ENCODE peak calls at places on chromosomes 12 and 14, in nine cellular contexts. One of them, this sample, is unnamed.

GRCh38 chr12:111558107-111558376 is 41.1 kb downstream of the ATXN2 start:
- DNase-seq in HFF-Myc: no peak
- DNase-seq in OCI-LY7: no peak
- DNase-seq in lower lobe of right lung: no peak
- DNase-seq in A549: no peak
- DNase-seq in astrocyte of the cerebellum: peak
- DNase-seq in transverse colon: no peak
- DNase-seq in foreskin fibroblast: no peak
- DNase-seq in Peyer's patch: no peak
- DNase-seq in this sample: no peak

GRCh38 chr12:4224211-4224878 is 49.2 kb upstream of the CCND2 start:
- DNase-seq in lower lobe of right lung: no peak
- DNase-seq in transverse colon: no peak
- DNase-seq in astrocyte of the cerebellum: no peak
- DNase-seq in OCI-LY7: no peak
- DNase-seq in Peyer's patch: no peak
- DNase-seq in foreskin fibroblast: no peak
- DNase-seq in HFF-Myc: no peak
- DNase-seq in A549: no peak
- DNase-seq in this sample: no peak

GRCh38 chr12:2034633-2035420 is 18.0 kb upstream of the CACNA1C start:
- DNase-seq in A549: peak
- DNase-seq in foreskin fibroblast: peak
- DNase-seq in astrocyte of the cerebellum: peak
- DNase-seq in OCI-LY7: peak
- DNase-seq in HFF-Myc: no peak
- DNase-seq in Peyer's patch: peak
- DNase-seq in transverse colon: peak
- DNase-seq in lower lobe of right lung: peak
- DNase-seq in this sample: peak

GRCh38 chr14:78595797-78596196 is 425.6 kb downstream of the NRXN3 start:
- DNase-seq in Peyer's patch: no peak
- DNase-seq in HFF-Myc: no peak
- DNase-seq in A549: peak
- DNase-seq in foreskin fibroblast: peak
- DNase-seq in astrocyte of the cerebellum: no peak
- DNase-seq in OCI-LY7: no peak
- DNase-seq in transverse colon: no peak
- DNase-seq in lower lobe of right lung: no peak
- DNase-seq in this sample: no peak

GRCh38 chr14:104871656-104872468 is 6.8 kb downstream of the CEP170B start:
- DNase-seq in HFF-Myc: no peak
- DNase-seq in transverse colon: no peak
- DNase-seq in OCI-LY7: no peak
- DNase-seq in foreskin fibroblast: no peak
- DNase-seq in Peyer's patch: no peak
- DNase-seq in lower lobe of right lung: peak
- DNase-seq in A549: no peak
- DNase-seq in astrocyte of the cerebellum: no peak
- DNase-seq in this sample: no peak

GRCh38 chr14:34021096-34021495 is 70.2 kb upstream of the EGLN3 start:
- DNase-seq in astrocyte of the cerebellum: no peak
- DNase-seq in transverse colon: no peak
- DNase-seq in OCI-LY7: no peak
- DNase-seq in lower lobe of right lung: no peak
- DNase-seq in foreskin fibroblast: no peak
- DNase-seq in Peyer's patch: no peak
- DNase-seq in HFF-Myc: no peak
- DNase-seq in A549: no peak
- DNase-seq in this sample: no peak

GRCh38 chr12:88400302-88400701 is 180.0 kb downstream of the KITLG start:
- DNase-seq in OCI-LY7: no peak
- DNase-seq in A549: no peak
- DNase-seq in transverse colon: no peak
- DNase-seq in lower lobe of right lung: no peak
- DNase-seq in HFF-Myc: no peak
- DNase-seq in foreskin fibroblast: no peak
- DNase-seq in Peyer's patch: no peak
- DNase-seq in astrocyte of the cerebellum: no peak
- DNase-seq in this sample: no peak

GRCh38 chr12:24396266-24396665 is 446.8 kb upstream of the SOX5 start:
- DNase-seq in HFF-Myc: no peak
- DNase-seq in lower lobe of right lung: no peak
- DNase-seq in OCI-LY7: no peak
- DNase-seq in transverse colon: no peak
- DNase-seq in astrocyte of the cerebellum: no peak
- DNase-seq in A549: no peak
- DNase-seq in Peyer's patch: no peak
- DNase-seq in foreskin fibroblast: no peak
- DNase-seq in this sample: no peak

GRCh38 chr12:107779077-107779840 is 4.8 kb downstream of the ASCL4 start:
- DNase-seq in A549: no peak
- DNase-seq in foreskin fibroblast: no peak
- DNase-seq in HFF-Myc: no peak
- DNase-seq in transverse colon: no peak
- DNase-seq in astrocyte of the cerebellum: no peak
- DNase-seq in OCI-LY7: peak
- DNase-seq in Peyer's patch: no peak
- DNase-seq in lower lobe of right lung: no peak
- DNase-seq in this sample: no peak

GRCh38 chr12:28909291-28909690 is 239.8 kb upstream of the FAR2 start:
- DNase-seq in lower lobe of right lung: no peak
- DNase-seq in astrocyte of the cerebellum: no peak
- DNase-seq in A549: no peak
- DNase-seq in HFF-Myc: no peak
- DNase-seq in transverse colon: no peak
- DNase-seq in Peyer's patch: no peak
- DNase-seq in OCI-LY7: no peak
- DNase-seq in foreskin fibroblast: peak
- DNase-seq in this sample: peak

GRCh38 chr14:51444381-51445000 is 204.4 kb downstream of the TMX1 start:
- DNase-seq in transverse colon: no peak
- DNase-seq in OCI-LY7: no peak
- DNase-seq in A549: no peak
- DNase-seq in foreskin fibroblast: no peak
- DNase-seq in lower lobe of right lung: no peak
- DNase-seq in HFF-Myc: no peak
- DNase-seq in Peyer's patch: no peak
- DNase-seq in astrocyte of the cerebellum: no peak
- DNase-seq in this sample: no peak

GRCh38 chr14:24139272-24139934 is 2.0 kb downstream of the EMC9 start:
- DNase-seq in HFF-Myc: no peak
- DNase-seq in lower lobe of right lung: no peak
- DNase-seq in foreskin fibroblast: no peak
- DNase-seq in Peyer's patch: no peak
- DNase-seq in astrocyte of the cerebellum: no peak
- DNase-seq in A549: peak
- DNase-seq in transverse colon: no peak
- DNase-seq in OCI-LY7: no peak
- DNase-seq in this sample: no peak

GRCh38 chr14:99840265-99840664 is 47.1 kb downstream of the EML1 start:
- DNase-seq in Peyer's patch: no peak
- DNase-seq in lower lobe of right lung: no peak
- DNase-seq in HFF-Myc: no peak
- DNase-seq in astrocyte of the cerebellum: no peak
- DNase-seq in A549: no peak
- DNase-seq in OCI-LY7: no peak
- DNase-seq in foreskin fibroblast: no peak
- DNase-seq in transverse colon: no peak
- DNase-seq in this sample: no peak

GRCh38 chr14:63533474-63533873 is 9.7 kb downstream of the PPP2R5E start:
- DNase-seq in A549: no peak
- DNase-seq in HFF-Myc: no peak
- DNase-seq in OCI-LY7: no peak
- DNase-seq in astrocyte of the cerebellum: no peak
- DNase-seq in Peyer's patch: no peak
- DNase-seq in lower lobe of right lung: no peak
- DNase-seq in foreskin fibroblast: no peak
- DNase-seq in transverse colon: no peak
- DNase-seq in this sample: no peak

DNA sequence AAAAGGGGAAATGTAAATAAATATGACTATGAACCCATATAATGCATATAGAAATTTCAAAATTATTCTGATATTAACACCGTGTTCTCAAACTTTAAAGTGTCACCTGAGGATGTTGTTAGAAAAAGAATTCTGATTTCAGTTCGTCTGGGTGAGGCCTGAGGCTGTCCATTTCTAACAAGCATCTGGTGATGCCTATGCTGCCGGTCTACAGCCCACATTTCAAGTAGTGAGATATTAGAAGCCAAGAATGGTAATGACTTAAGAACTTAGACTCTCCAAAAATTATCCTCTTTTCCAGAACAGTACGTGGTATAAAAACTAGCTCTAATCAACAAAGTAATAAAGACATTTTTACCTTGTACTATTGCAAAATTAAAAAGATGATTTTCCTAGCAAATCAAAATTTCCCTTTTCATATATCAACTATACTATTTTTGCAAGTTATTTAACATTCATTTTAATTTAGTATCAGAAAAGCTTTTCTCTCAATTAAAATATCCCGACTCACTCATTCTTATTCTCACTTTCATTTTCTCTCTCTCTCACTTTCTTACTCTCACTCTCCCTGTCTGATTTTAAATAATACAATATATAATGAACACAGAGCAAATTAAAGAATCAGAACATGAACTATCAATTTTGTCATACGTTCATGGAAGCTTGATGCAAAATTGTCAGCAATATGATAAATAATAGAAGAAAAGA is 35.0 kb downstream of the PIK3C2G start:
- DNase-seq in lower lobe of right lung: no peak
- DNase-seq in foreskin fibroblast: peak
- DNase-seq in astrocyte of the cerebellum: no peak
- DNase-seq in Peyer's patch: no peak
- DNase-seq in OCI-LY7: no peak
- DNase-seq in transverse colon: no peak
- DNase-seq in A549: no peak
- DNase-seq in HFF-Myc: no peak
- DNase-seq in this sample: peak
- H3K4me3 ChIP-seq in lower lobe of right lung: peak
- H3K4me3 ChIP-seq in foreskin fibroblast: peak
- H3K4me3 ChIP-seq in astrocyte of the cerebellum: no peak
- H3K4me3 ChIP-seq in Peyer's patch: peak
- H3K4me3 ChIP-seq in OCI-LY7: no peak
- H3K4me3 ChIP-seq in transverse colon: peak
- H3K4me3 ChIP-seq in A549: peak
- H3K4me3 ChIP-seq in HFF-Myc: no peak
- H3K4me3 ChIP-seq in this sample: no peak

GRCh38 chr12:46374286-46374685 is 1.7 kb upstream of the SLC38A2 start:
- DNase-seq in Peyer's patch: no peak
- DNase-seq in HFF-Myc: no peak
- DNase-seq in transverse colon: no peak
- DNase-seq in astrocyte of the cerebellum: no peak
- DNase-seq in A549: no peak
- DNase-seq in foreskin fibroblast: no peak
- DNase-seq in lower lobe of right lung: no peak
- DNase-seq in OCI-LY7: no peak
- DNase-seq in this sample: no peak
- H3K4me3 ChIP-seq in Peyer's patch: no peak
- H3K4me3 ChIP-seq in HFF-Myc: no peak
- H3K4me3 ChIP-seq in transverse colon: no peak
- H3K4me3 ChIP-seq in astrocyte of the cerebellum: no peak
- H3K4me3 ChIP-seq in A549: no peak
- H3K4me3 ChIP-seq in foreskin fibroblast: no peak
- H3K4me3 ChIP-seq in lower lobe of right lung: no peak
- H3K4me3 ChIP-seq in OCI-LY7: no peak
- H3K4me3 ChIP-seq in this sample: no peak

GRCh38 chr12:52950553-52950952 is 1.6 kb downstream of the KRT18 start:
- DNase-seq in lower lobe of right lung: no peak
- DNase-seq in foreskin fibroblast: no peak
- DNase-seq in A549: peak
- DNase-seq in HFF-Myc: no peak
- DNase-seq in transverse colon: no peak
- DNase-seq in Peyer's patch: no peak
- DNase-seq in astrocyte of the cerebellum: no peak
- DNase-seq in OCI-LY7: no peak
- DNase-seq in this sample: no peak

GRCh38 chr12:52951126-52951525 is 2.2 kb downstream of the KRT18 start:
- DNase-seq in OCI-LY7: no peak
- DNase-seq in A549: no peak
- DNase-seq in HFF-Myc: no peak
- DNase-seq in foreskin fibroblast: no peak
- DNase-seq in astrocyte of the cerebellum: no peak
- DNase-seq in Peyer's patch: no peak
- DNase-seq in lower lobe of right lung: no peak
- DNase-seq in transverse colon: no peak
- DNase-seq in this sample: no peak

GRCh38 chr12:52953181-52953841 is 4.4 kb downstream of the KRT18 start:
- DNase-seq in foreskin fibroblast: no peak
- DNase-seq in transverse colon: no peak
- DNase-seq in HFF-Myc: no peak
- DNase-seq in OCI-LY7: no peak
- DNase-seq in astrocyte of the cerebellum: no peak
- DNase-seq in lower lobe of right lung: no peak
- DNase-seq in A549: peak
- DNase-seq in Peyer's patch: no peak
- DNase-seq in this sample: no peak

GRCh38 chr12:52951640-52952039 is 2.7 kb downstream of the KRT18 start:
- DNase-seq in foreskin fibroblast: no peak
- DNase-seq in Peyer's patch: no peak
- DNase-seq in HFF-Myc: no peak
- DNase-seq in OCI-LY7: no peak
- DNase-seq in A549: no peak
- DNase-seq in astrocyte of the cerebellum: no peak
- DNase-seq in lower lobe of right lung: no peak
- DNase-seq in transverse colon: no peak
- DNase-seq in this sample: no peak

DNA sequence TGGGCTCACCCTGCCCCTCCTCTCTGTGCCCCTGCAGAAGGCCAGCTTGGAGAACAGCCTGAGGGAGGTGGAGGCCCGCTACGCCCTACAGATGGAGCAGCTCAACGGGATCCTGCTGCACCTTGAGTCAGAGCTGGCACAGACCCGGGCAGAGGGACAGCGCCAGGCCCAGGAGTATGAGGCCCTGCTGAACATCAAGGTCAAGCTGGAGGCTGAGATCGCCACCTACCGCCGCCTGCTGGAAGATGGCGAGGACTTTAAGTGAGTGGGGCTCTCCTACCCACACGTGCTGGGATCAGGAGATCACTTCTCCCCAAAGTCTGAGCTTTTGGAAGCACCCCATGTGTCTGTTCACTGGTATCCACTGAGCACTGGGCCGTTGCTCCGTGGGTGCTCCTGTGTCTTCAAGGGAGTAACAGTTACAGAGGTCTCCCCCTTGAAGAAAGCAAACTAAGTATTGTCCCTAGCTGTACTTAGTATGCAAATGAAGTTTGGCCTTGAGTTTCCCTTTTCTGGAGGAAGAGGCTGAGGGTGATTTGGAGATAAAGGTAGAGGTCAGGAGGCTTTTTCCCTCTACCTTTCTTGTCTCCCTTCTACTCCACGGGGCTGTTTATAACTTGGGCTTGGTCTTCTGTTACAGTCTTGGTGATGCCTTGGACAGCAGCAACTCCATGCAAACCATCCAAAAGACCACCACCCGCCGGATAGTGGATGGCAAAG is 3.3 kb downstream of the KRT18 start:
- DNase-seq in lower lobe of right lung: peak
- DNase-seq in transverse colon: peak
- DNase-seq in A549: peak
- DNase-seq in foreskin fibroblast: no peak
- DNase-seq in HFF-Myc: no peak
- DNase-seq in Peyer's patch: no peak
- DNase-seq in OCI-LY7: no peak
- DNase-seq in astrocyte of the cerebellum: no peak
- DNase-seq in this sample: peak
- H3K4me3 ChIP-seq in lower lobe of right lung: peak
- H3K4me3 ChIP-seq in transverse colon: no peak
- H3K4me3 ChIP-seq in A549: peak
- H3K4me3 ChIP-seq in foreskin fibroblast: no peak
- H3K4me3 ChIP-seq in HFF-Myc: no peak
- H3K4me3 ChIP-seq in Peyer's patch: no peak
- H3K4me3 ChIP-seq in OCI-LY7: no peak
- H3K4me3 ChIP-seq in astrocyte of the cerebellum: no peak
- H3K4me3 ChIP-seq in this sample: peak

GRCh38 chr12:64796205-64796845 is 28.1 kb upstream of the TBC1D30 start:
- DNase-seq in Peyer's patch: no peak
- DNase-seq in foreskin fibroblast: peak
- DNase-seq in lower lobe of right lung: no peak
- DNase-seq in A549: peak
- DNase-seq in transverse colon: peak
- DNase-seq in HFF-Myc: peak
- DNase-seq in OCI-LY7: peak
- DNase-seq in astrocyte of the cerebellum: peak
- DNase-seq in this sample: peak
- H3K4me3 ChIP-seq in Peyer's patch: no peak
- H3K4me3 ChIP-seq in foreskin fibroblast: no peak
- H3K4me3 ChIP-seq in lower lobe of right lung: no peak
- H3K4me3 ChIP-seq in A549: no peak
- H3K4me3 ChIP-seq in transverse colon: no peak
- H3K4me3 ChIP-seq in HFF-Myc: no peak
- H3K4me3 ChIP-seq in OCI-LY7: no peak
- H3K4me3 ChIP-seq in astrocyte of the cerebellum: no peak
- H3K4me3 ChIP-seq in this sample: no peak

This sample was measured in cardiac fibroblast.